ENCODE peak calls at places on chromosome X, in five cellular contexts. P is stimulated activated CD4-positive, alpha-beta T cell treated with anti-CD3 and anti-CD28 coated beads, Interleukin-4, amount 100 ng/mL, for 1 hour; Q is NCI-H345; I is dorsolateral prefrontal cortex; N is iris pigment epithelial cell. D is an unnamed sample.

GRCh38 chrX:46561931-46562721 is 11.4 kb upstream of the CHST7 start:
- DNase-seq in I (no peak), P (no peak), N (no peak), Q (no peak), D (peak; percentile 84)

GRCh38 chrX:34716322-34716721 is 59.2 kb upstream of the TMEM47 start:
- DNase-seq in P (no peak), I (no peak), Q (no peak), N (peak; percentile 40), D (no peak)

GRCh38 chrX:132622130-132622529 is 133.3 kb upstream of the MBNL3 start:
- DNase-seq in Q (no peak), I (no peak), P (peak; percentile 39), N (peak; percentile 46), D (no peak)

GRCh38 chrX:84339507-84340364 is 151.7 kb upstream of the RPS6KA6 start:
- DNase-seq in P (no peak), I (no peak), Q (peak; percentile 1), N (peak; percentile 25), D (no peak)

GRCh38 chrX:101220881-101221280 is 1.3 kb downstream of the DRP2 start:
- DNase-seq in I (no peak), P (no peak), N (no peak), Q (no peak), D (no peak)

GRCh38 chrX:12162420-12162819 is 24.1 kb downstream of the FRMPD4 start:
- DNase-seq in I (no peak), Q (no peak), N (no peak), P (no peak), D (no peak)

GRCh38 chrX:137166591-137166990 is 132.8 kb upstream of the GPR101 start:
- DNase-seq in Q (no peak), N (no peak), P (peak; percentile 1), I (no peak), D (no peak)

GRCh38 chrX:43552703-43553102 is 103.4 kb upstream of the MAOA start:
- DNase-seq in N (no peak), Q (no peak), P (no peak), I (no peak), D (no peak)

GRCh38 chrX:140318306-140318705 is 186.6 kb downstream of the SOX3 start:
- DNase-seq in Q (no peak), P (no peak), I (no peak), N (peak; percentile 6), D (no peak)

D was measured in DMS79 treated with DMSO at 0.1 percent for 48 hours.